ENCODE peak calls at places on chromosome 7, in seven cellular contexts. One of them, this sample, is unnamed.

GRCh38 chr7:36207451-36208291 is 54.6 kb downstream of the EEPD1 start:
- DNase-seq in fibroblast of lung: peak; percentile 73
- DNase-seq in left ventricle myocardium inferior: peak; percentile 54
- DNase-seq in Panc1: no peak
- DNase-seq in kidney: no peak
- DNase-seq in endodermal cell: peak; percentile 50
- DNase-seq in cardiac fibroblast: peak; percentile 81
- DNase-seq in this sample: peak; percentile 30

GRCh38 chr7:42460948-42461347 is 223.9 kb upstream of the GLI3 start:
- DNase-seq in Panc1: no peak
- DNase-seq in fibroblast of lung: no peak
- DNase-seq in endodermal cell: no peak
- DNase-seq in left ventricle myocardium inferior: no peak
- DNase-seq in kidney: no peak
- DNase-seq in cardiac fibroblast: peak; percentile 22
- DNase-seq in this sample: no peak

GRCh38 chr7:33874943-33875342 is 30.4 kb upstream of the BMPER start:
- DNase-seq in kidney: no peak
- DNase-seq in endodermal cell: no peak
- DNase-seq in fibroblast of lung: peak; percentile 95
- DNase-seq in cardiac fibroblast: peak; percentile 97
- DNase-seq in Panc1: no peak
- DNase-seq in left ventricle myocardium inferior: no peak
- DNase-seq in this sample: peak; percentile 73

GRCh38 chr7:30241767-30242166 is 42.6 kb upstream of the ZNRF2 start:
- DNase-seq in Panc1: no peak
- DNase-seq in left ventricle myocardium inferior: no peak
- DNase-seq in fibroblast of lung: no peak
- DNase-seq in kidney: no peak
- DNase-seq in cardiac fibroblast: peak; percentile 5
- DNase-seq in endodermal cell: no peak
- DNase-seq in this sample: no peak

GRCh38 chr7:108000875-108001758 is 1.8 kb downstream of the LAMB1 start:
- DNase-seq in endodermal cell: peak; percentile 91
- DNase-seq in kidney: peak; percentile 78
- DNase-seq in fibroblast of lung: peak; percentile 58
- DNase-seq in left ventricle myocardium inferior: peak; percentile 58
- DNase-seq in cardiac fibroblast: peak; percentile 59
- DNase-seq in Panc1: no peak
- DNase-seq in this sample: no peak

GRCh38 chr7:46545790-46546189 is 624.7 kb upstream of the IGFBP3 start:
- DNase-seq in kidney: no peak
- DNase-seq in left ventricle myocardium inferior: no peak
- DNase-seq in fibroblast of lung: peak; percentile 83
- DNase-seq in endodermal cell: no peak
- DNase-seq in Panc1: peak; percentile 76
- DNase-seq in cardiac fibroblast: peak; percentile 83
- DNase-seq in this sample: no peak

GRCh38 chr7:2399848-2400587 is 3.4 kb upstream of the CHST12 start:
- DNase-seq in left ventricle myocardium inferior: peak; percentile 72
- DNase-seq in cardiac fibroblast: peak; percentile 94
- DNase-seq in fibroblast of lung: peak; percentile 94
- DNase-seq in endodermal cell: peak; percentile 70
- DNase-seq in kidney: peak; percentile 91
- DNase-seq in Panc1: peak; percentile 30
- DNase-seq in this sample: peak; percentile 83

GRCh38 chr7:92177362-92177761 is 1.6 kb downstream of the LRRD1 start:
- DNase-seq in kidney: no peak
- DNase-seq in Panc1: no peak
- DNase-seq in endodermal cell: no peak
- DNase-seq in fibroblast of lung: peak; percentile 65
- DNase-seq in cardiac fibroblast: peak; percentile 38
- DNase-seq in left ventricle myocardium inferior: no peak
- DNase-seq in this sample: no peak

GRCh38 chr7:98372993-98373392 is 27.9 kb downstream of the BAIAP2L1 start:
- DNase-seq in left ventricle myocardium inferior: no peak
- DNase-seq in kidney: no peak
- DNase-seq in Panc1: no peak
- DNase-seq in cardiac fibroblast: peak; percentile 85
- DNase-seq in endodermal cell: no peak
- DNase-seq in fibroblast of lung: peak; percentile 60
- DNase-seq in this sample: no peak

GRCh38 chr7:111960909-111961440 is 245.2 kb downstream of the DOCK4 start:
- DNase-seq in Panc1: no peak
- DNase-seq in fibroblast of lung: no peak
- DNase-seq in kidney: no peak
- DNase-seq in left ventricle myocardium inferior: no peak
- DNase-seq in cardiac fibroblast: no peak
- DNase-seq in endodermal cell: no peak
- DNase-seq in this sample: no peak

GRCh38 chr7:22572937-22573336 is 72.9 kb upstream of the STEAP1B start:
- DNase-seq in fibroblast of lung: no peak
- DNase-seq in cardiac fibroblast: peak; percentile 74
- DNase-seq in endodermal cell: no peak
- DNase-seq in kidney: no peak
- DNase-seq in left ventricle myocardium inferior: no peak
- DNase-seq in Panc1: no peak
- DNase-seq in this sample: no peak

GRCh38 chr7:108293190-108293612 is 163.0 kb downstream of the NRCAM start:
- DNase-seq in endodermal cell: no peak
- DNase-seq in Panc1: no peak
- DNase-seq in kidney: no peak
- DNase-seq in left ventricle myocardium inferior: no peak
- DNase-seq in fibroblast of lung: no peak
- DNase-seq in cardiac fibroblast: peak; percentile 82
- DNase-seq in this sample: no peak

GRCh38 chr7:80136276-80137045 is 1.8 kb downstream of the GNAI1 start:
- DNase-seq in endodermal cell: no peak
- DNase-seq in kidney: no peak
- DNase-seq in left ventricle myocardium inferior: no peak
- DNase-seq in fibroblast of lung: peak; percentile 50
- DNase-seq in Panc1: no peak
- DNase-seq in cardiac fibroblast: peak; percentile 68
- DNase-seq in this sample: no peak

GRCh38 chr7:98575878-98576277 is 41.2 kb upstream of the NPTX2 start:
- DNase-seq in kidney: no peak
- DNase-seq in endodermal cell: no peak
- DNase-seq in cardiac fibroblast: no peak
- DNase-seq in left ventricle myocardium inferior: no peak
- DNase-seq in fibroblast of lung: no peak
- DNase-seq in Panc1: no peak
- DNase-seq in this sample: no peak

GRCh38 chr7:152597514-152597913 is 78.4 kb downstream of the XRCC2 start:
- DNase-seq in endodermal cell: no peak
- DNase-seq in cardiac fibroblast: no peak
- DNase-seq in fibroblast of lung: no peak
- DNase-seq in left ventricle myocardium inferior: no peak
- DNase-seq in Panc1: no peak
- DNase-seq in kidney: peak; percentile 9
- DNase-seq in this sample: no peak

GRCh38 chr7:106679153-106679931 is 18.4 kb upstream of the CCDC71L start:
- DNase-seq in kidney: no peak
- DNase-seq in fibroblast of lung: peak; percentile 14
- DNase-seq in endodermal cell: no peak
- DNase-seq in Panc1: no peak
- DNase-seq in left ventricle myocardium inferior: no peak
- DNase-seq in cardiac fibroblast: peak; percentile 58
- DNase-seq in this sample: no peak

GRCh38 chr7:129923709-129924108 is 29.1 kb downstream of the UBE2H start:
- DNase-seq in left ventricle myocardium inferior: no peak
- DNase-seq in kidney: no peak
- DNase-seq in cardiac fibroblast: peak; percentile 93
- DNase-seq in fibroblast of lung: peak; percentile 52
- DNase-seq in endodermal cell: no peak
- DNase-seq in Panc1: no peak
- DNase-seq in this sample: no peak

GRCh38 chr7:47430422-47430821 is 151.5 kb downstream of the TNS3 start:
- DNase-seq in Panc1: no peak
- DNase-seq in endodermal cell: no peak
- DNase-seq in fibroblast of lung: no peak
- DNase-seq in kidney: no peak
- DNase-seq in left ventricle myocardium inferior: no peak
- DNase-seq in cardiac fibroblast: no peak
- DNase-seq in this sample: no peak

GRCh38 chr7:55574062-55574717 is 1.9 kb upstream of the VOPP1 start:
- DNase-seq in endodermal cell: no peak
- DNase-seq in fibroblast of lung: peak; percentile 31
- DNase-seq in left ventricle myocardium inferior: no peak
- DNase-seq in kidney: no peak
- DNase-seq in Panc1: no peak
- DNase-seq in cardiac fibroblast: peak; percentile 44
- DNase-seq in this sample: no peak

GRCh38 chr7:1268866-1269265 is 36.2 kb downstream of the UNCX start:
- DNase-seq in fibroblast of lung: no peak
- DNase-seq in kidney: no peak
- DNase-seq in Panc1: no peak
- DNase-seq in endodermal cell: no peak
- DNase-seq in left ventricle myocardium inferior: no peak
- DNase-seq in cardiac fibroblast: no peak
- DNase-seq in this sample: no peak

GRCh38 chr7:13945670-13946069 is 43.8 kb downstream of the ETV1 start:
- DNase-seq in kidney: no peak
- DNase-seq in left ventricle myocardium inferior: no peak
- DNase-seq in cardiac fibroblast: peak; percentile 5
- DNase-seq in Panc1: no peak
- DNase-seq in endodermal cell: no peak
- DNase-seq in fibroblast of lung: peak; percentile 51
- DNase-seq in this sample: no peak
- H3K4me3 ChIP-seq in kidney: no peak overlapping the region
- H3K4me3 ChIP-seq in left ventricle myocardium inferior: no peak overlapping the region
- H3K4me3 ChIP-seq in cardiac fibroblast: no peak overlapping the region
- H3K4me3 ChIP-seq in Panc1: no peak overlapping the region
- H3K4me3 ChIP-seq in endodermal cell: no peak overlapping the region
- H3K4me3 ChIP-seq in fibroblast of lung: no peak overlapping the region
- H3K4me3 ChIP-seq in this sample: peak overlapping the region; percentile 24

DNA sequence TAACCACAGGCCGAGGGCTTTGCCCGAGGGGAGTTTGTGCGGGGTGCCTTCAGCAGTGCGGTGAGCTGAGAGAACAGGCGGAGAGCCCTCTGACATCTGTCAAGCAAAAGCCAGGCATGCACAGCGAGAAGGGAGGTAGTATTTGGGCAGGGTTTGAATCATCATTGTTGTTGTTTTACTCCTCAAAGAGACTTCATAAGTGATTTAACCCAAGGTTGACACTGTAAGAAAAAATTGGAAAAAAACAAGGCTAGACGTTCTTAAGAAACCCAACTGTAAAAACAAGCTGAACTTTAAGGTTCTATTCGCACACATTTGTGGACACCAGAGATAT is 1.3 kb downstream of the ADAM22 start:
- DNase-seq in left ventricle myocardium inferior: no peak
- DNase-seq in Panc1: no peak
- DNase-seq in cardiac fibroblast: no peak
- DNase-seq in endodermal cell: no peak
- DNase-seq in kidney: no peak
- DNase-seq in fibroblast of lung: no peak
- DNase-seq in this sample: no peak
- H3K4me3 ChIP-seq in left ventricle myocardium inferior: peak overlapping the region; percentile 92
- H3K4me3 ChIP-seq in Panc1: peak overlapping the region; percentile 71
- H3K4me3 ChIP-seq in cardiac fibroblast: peak overlapping the region; percentile 64
- H3K4me3 ChIP-seq in endodermal cell: peak overlapping the region; percentile 87
- H3K4me3 ChIP-seq in kidney: peak overlapping the region; percentile 82
- H3K4me3 ChIP-seq in fibroblast of lung: peak overlapping the region; percentile 57
- H3K4me3 ChIP-seq in this sample: peak overlapping the region; percentile 38

GRCh38 chr7:8144856-8145255 is 117.1 kb downstream of the ICA1 start:
- DNase-seq in kidney: no peak
- DNase-seq in left ventricle myocardium inferior: no peak
- DNase-seq in fibroblast of lung: no peak
- DNase-seq in Panc1: no peak
- DNase-seq in endodermal cell: no peak
- DNase-seq in cardiac fibroblast: no peak
- DNase-seq in this sample: no peak

GRCh38 chr7:8149222-8149621 is 112.7 kb downstream of the ICA1 start:
- DNase-seq in left ventricle myocardium inferior: no peak
- DNase-seq in endodermal cell: no peak
- DNase-seq in Panc1: no peak
- DNase-seq in cardiac fibroblast: no peak
- DNase-seq in kidney: no peak
- DNase-seq in fibroblast of lung: peak; percentile 9
- DNase-seq in this sample: no peak

GRCh38 chr7:8147004-8147403 is 115.0 kb downstream of the ICA1 start:
- DNase-seq in left ventricle myocardium inferior: no peak
- DNase-seq in kidney: no peak
- DNase-seq in endodermal cell: peak; percentile 68
- DNase-seq in Panc1: no peak
- DNase-seq in cardiac fibroblast: no peak
- DNase-seq in fibroblast of lung: no peak
- DNase-seq in this sample: no peak

GRCh38 chr7:8146156-8146555 is 115.8 kb downstream of the ICA1 start:
- DNase-seq in endodermal cell: no peak
- DNase-seq in Panc1: no peak
- DNase-seq in fibroblast of lung: no peak
- DNase-seq in left ventricle myocardium inferior: no peak
- DNase-seq in kidney: no peak
- DNase-seq in cardiac fibroblast: no peak
- DNase-seq in this sample: no peak

DNA sequence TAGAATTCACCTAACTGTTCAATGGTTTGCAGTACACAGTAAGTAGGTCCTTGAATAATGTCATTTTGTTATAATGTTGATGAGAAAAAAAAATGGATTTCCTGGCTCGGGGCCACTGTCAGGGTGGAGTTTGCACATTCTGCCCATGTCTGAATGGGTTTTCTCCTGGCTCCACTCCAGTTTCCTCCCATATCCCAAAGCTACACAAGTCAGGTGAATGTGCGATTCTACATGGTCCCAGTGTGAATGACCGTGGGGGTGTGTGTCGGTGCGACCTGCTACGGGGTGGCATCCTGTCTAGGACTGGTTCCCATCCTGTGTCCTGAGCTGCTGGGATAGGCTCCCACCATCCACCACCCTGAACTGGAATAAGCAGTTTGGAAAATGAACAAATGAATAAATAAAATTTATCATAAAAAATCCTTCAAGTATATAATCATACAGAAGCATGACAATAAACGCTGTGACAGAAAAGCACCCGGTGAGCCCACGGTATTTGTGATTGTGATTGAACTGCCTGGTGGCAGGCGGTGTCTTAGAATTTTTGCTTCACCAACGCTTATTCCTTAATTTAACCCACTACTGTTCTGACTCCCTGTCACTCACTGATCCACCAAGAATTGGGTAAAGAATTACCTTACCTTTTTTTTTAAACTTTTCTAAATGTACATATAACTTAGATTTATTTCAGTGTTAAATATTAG is 114.1 kb downstream of the ICA1 start:
- DNase-seq in fibroblast of lung: no peak
- DNase-seq in left ventricle myocardium inferior: no peak
- DNase-seq in Panc1: no peak
- DNase-seq in cardiac fibroblast: no peak
- DNase-seq in kidney: no peak
- DNase-seq in endodermal cell: no peak
- DNase-seq in this sample: no peak
- H3K4me3 ChIP-seq in fibroblast of lung: no peak overlapping the region
- H3K4me3 ChIP-seq in left ventricle myocardium inferior: no peak overlapping the region
- H3K4me3 ChIP-seq in Panc1: no peak overlapping the region
- H3K4me3 ChIP-seq in cardiac fibroblast: no peak overlapping the region
- H3K4me3 ChIP-seq in kidney: no peak overlapping the region
- H3K4me3 ChIP-seq in endodermal cell: no peak overlapping the region
- H3K4me3 ChIP-seq in this sample: no peak overlapping the region

DNA sequence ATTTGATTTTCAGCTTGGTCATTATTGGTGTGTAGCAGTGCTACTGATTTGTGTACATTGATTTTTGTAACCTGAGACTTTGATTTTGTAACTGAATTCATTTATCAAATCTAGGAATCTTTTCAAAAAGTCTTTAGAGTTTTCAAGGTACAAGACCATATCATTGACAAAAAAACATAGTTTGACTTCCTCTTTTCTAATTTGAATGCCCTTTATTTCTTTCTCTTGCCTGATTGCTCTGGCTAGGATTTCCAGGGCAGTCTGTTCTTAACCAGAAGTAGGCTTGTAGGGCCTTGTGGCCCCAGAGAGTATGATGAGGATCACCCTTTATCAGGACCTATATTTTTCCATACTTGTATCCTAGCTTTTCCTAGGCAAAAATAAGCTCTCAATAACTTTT is 234.5 kb upstream of the FZD1 start:
- DNase-seq in fibroblast of lung: no peak
- DNase-seq in endodermal cell: no peak
- DNase-seq in cardiac fibroblast: no peak
- DNase-seq in left ventricle myocardium inferior: no peak
- DNase-seq in Panc1: no peak
- DNase-seq in kidney: no peak
- DNase-seq in this sample: no peak
- H3K4me3 ChIP-seq in fibroblast of lung: no peak overlapping the region
- H3K4me3 ChIP-seq in endodermal cell: no peak overlapping the region
- H3K4me3 ChIP-seq in cardiac fibroblast: no peak overlapping the region
- H3K4me3 ChIP-seq in left ventricle myocardium inferior: no peak overlapping the region
- H3K4me3 ChIP-seq in Panc1: no peak overlapping the region
- H3K4me3 ChIP-seq in kidney: no peak overlapping the region
- H3K4me3 ChIP-seq in this sample: no peak overlapping the region

This sample was measured in tibial nerve.